ENCODE peak calls at places on chromosomes 2 and 18, in ten cellular contexts. One of them, this sample, is unnamed.
A peak's percentile ranks its signal among the peaks of the same experiment; 100 is the strongest.

GRCh38 chr2:96550787-96551604 is 14.4 kb downstream of the ARID5A start:
- DNase-seq in GM23338: no peak
- DNase-seq in CD8-positive, alpha-beta T cell: no peak
- DNase-seq in left ventricle myocardium inferior: no peak
- DNase-seq in endodermal cell: peak; percentile 40
- DNase-seq in SK-N-MC: no peak
- DNase-seq in heart left ventricle: no peak
- DNase-seq in astrocyte: no peak
- DNase-seq in CD8-positive, alpha-beta memory T cell: no peak
- DNase-seq in GM23248: no peak
- DNase-seq in this sample: no peak

GRCh38 chr2:29219374-29219773 is 104.2 kb downstream of the CLIP4 start:
- DNase-seq in GM23338: no peak
- DNase-seq in CD8-positive, alpha-beta T cell: no peak
- DNase-seq in left ventricle myocardium inferior: no peak
- DNase-seq in endodermal cell: peak; percentile 10
- DNase-seq in SK-N-MC: no peak
- DNase-seq in heart left ventricle: no peak
- DNase-seq in astrocyte: no peak
- DNase-seq in CD8-positive, alpha-beta memory T cell: no peak
- DNase-seq in GM23248: no peak
- DNase-seq in this sample: no peak

GRCh38 chr2:23784971-23785370 is 142.0 kb downstream of the ATAD2B start:
- DNase-seq in GM23338: no peak
- DNase-seq in CD8-positive, alpha-beta T cell: no peak
- DNase-seq in left ventricle myocardium inferior: no peak
- DNase-seq in endodermal cell: no peak
- DNase-seq in SK-N-MC: no peak
- DNase-seq in heart left ventricle: no peak
- DNase-seq in astrocyte: no peak
- DNase-seq in CD8-positive, alpha-beta memory T cell: no peak
- DNase-seq in GM23248: no peak
- DNase-seq in this sample: no peak

GRCh38 chr2:231299267-231299666 is 96.2 kb upstream of the B3GNT7 start:
- DNase-seq in GM23338: no peak
- DNase-seq in CD8-positive, alpha-beta T cell: no peak
- DNase-seq in left ventricle myocardium inferior: no peak
- DNase-seq in endodermal cell: no peak
- DNase-seq in SK-N-MC: no peak
- DNase-seq in heart left ventricle: no peak
- DNase-seq in astrocyte: no peak
- DNase-seq in CD8-positive, alpha-beta memory T cell: no peak
- DNase-seq in GM23248: no peak
- DNase-seq in this sample: peak; percentile 21

GRCh38 chr2:96267159-96267971 is 1.3 kb downstream of the CIAO1 start:
- DNase-seq in GM23338: peak; percentile 72
- DNase-seq in CD8-positive, alpha-beta T cell: no peak
- DNase-seq in left ventricle myocardium inferior: no peak
- DNase-seq in endodermal cell: peak; percentile 86
- DNase-seq in SK-N-MC: no peak
- DNase-seq in heart left ventricle: no peak
- DNase-seq in astrocyte: no peak
- DNase-seq in CD8-positive, alpha-beta memory T cell: peak; percentile 62
- DNase-seq in GM23248: peak; percentile 73
- DNase-seq in this sample: no peak

GRCh38 chr18:58792086-58792485 is 72.6 kb upstream of the ZNF532 start:
- DNase-seq in GM23338: no peak
- DNase-seq in CD8-positive, alpha-beta T cell: no peak
- DNase-seq in left ventricle myocardium inferior: no peak
- DNase-seq in endodermal cell: no peak
- DNase-seq in SK-N-MC: no peak
- DNase-seq in heart left ventricle: no peak
- DNase-seq in astrocyte: no peak
- DNase-seq in CD8-positive, alpha-beta memory T cell: no peak
- DNase-seq in GM23248: no peak
- DNase-seq in this sample: no peak

GRCh38 chr2:197460653-197461052 is 7.3 kb downstream of the COQ10B start:
- DNase-seq in GM23338: no peak
- DNase-seq in CD8-positive, alpha-beta T cell: no peak
- DNase-seq in left ventricle myocardium inferior: no peak
- DNase-seq in endodermal cell: no peak
- DNase-seq in SK-N-MC: no peak
- DNase-seq in heart left ventricle: no peak
- DNase-seq in astrocyte: no peak
- DNase-seq in CD8-positive, alpha-beta memory T cell: no peak
- DNase-seq in GM23248: no peak
- DNase-seq in this sample: no peak

GRCh38 chr2:65281626-65282351 is 54.2 kb downstream of the ACTR2 start:
- DNase-seq in GM23338: peak; percentile 69
- DNase-seq in CD8-positive, alpha-beta T cell: no peak
- DNase-seq in left ventricle myocardium inferior: peak; percentile 34
- DNase-seq in endodermal cell: peak; percentile 66
- DNase-seq in SK-N-MC: no peak
- DNase-seq in heart left ventricle: peak; percentile 45
- DNase-seq in astrocyte: no peak
- DNase-seq in CD8-positive, alpha-beta memory T cell: no peak
- DNase-seq in GM23248: no peak
- DNase-seq in this sample: no peak

GRCh38 chr2:214410128-214410775 is 602 bp upstream of the VWC2L start:
- DNase-seq in GM23338: peak; percentile 21
- DNase-seq in CD8-positive, alpha-beta T cell: no peak
- DNase-seq in left ventricle myocardium inferior: no peak
- DNase-seq in endodermal cell: no peak
- DNase-seq in SK-N-MC: no peak
- DNase-seq in heart left ventricle: no peak
- DNase-seq in astrocyte: no peak
- DNase-seq in CD8-positive, alpha-beta memory T cell: no peak
- DNase-seq in GM23248: no peak
- DNase-seq in this sample: no peak

GRCh38 chr2:7007846-7008741 is 90.9 kb downstream of the RNF144A start:
- DNase-seq in GM23338: peak; percentile 17
- DNase-seq in CD8-positive, alpha-beta T cell: no peak
- DNase-seq in left ventricle myocardium inferior: peak; percentile 94
- DNase-seq in endodermal cell: peak; percentile 59
- DNase-seq in SK-N-MC: no peak
- DNase-seq in heart left ventricle: peak; percentile 91
- DNase-seq in astrocyte: peak; percentile 96
- DNase-seq in CD8-positive, alpha-beta memory T cell: no peak
- DNase-seq in GM23248: peak; percentile 15
- DNase-seq in this sample: peak; percentile 97

GRCh38 chr2:145593991-145594702 is 1074.2 kb upstream of the ZEB2 start:
- DNase-seq in GM23338: peak; percentile 57
- DNase-seq in CD8-positive, alpha-beta T cell: no peak
- DNase-seq in left ventricle myocardium inferior: no peak
- DNase-seq in endodermal cell: no peak
- DNase-seq in SK-N-MC: no peak
- DNase-seq in heart left ventricle: no peak
- DNase-seq in astrocyte: peak; percentile 85
- DNase-seq in CD8-positive, alpha-beta memory T cell: no peak
- DNase-seq in GM23248: peak; percentile 93
- DNase-seq in this sample: no peak

GRCh38 chr18:8257851-8258434 is 351.3 kb upstream of the RAB12 start:
- DNase-seq in GM23338: no peak
- DNase-seq in CD8-positive, alpha-beta T cell: no peak
- DNase-seq in left ventricle myocardium inferior: no peak
- DNase-seq in endodermal cell: no peak
- DNase-seq in SK-N-MC: no peak
- DNase-seq in heart left ventricle: no peak
- DNase-seq in astrocyte: no peak
- DNase-seq in CD8-positive, alpha-beta memory T cell: no peak
- DNase-seq in GM23248: no peak
- DNase-seq in this sample: no peak

GRCh38 chr2:55011741-55012574 is 38.3 kb downstream of the RTN4 start:
- DNase-seq in GM23338: no peak
- DNase-seq in CD8-positive, alpha-beta T cell: no peak
- DNase-seq in left ventricle myocardium inferior: no peak
- DNase-seq in endodermal cell: no peak
- DNase-seq in SK-N-MC: no peak
- DNase-seq in heart left ventricle: no peak
- DNase-seq in astrocyte: no peak
- DNase-seq in CD8-positive, alpha-beta memory T cell: no peak
- DNase-seq in GM23248: no peak
- DNase-seq in this sample: no peak

GRCh38 chr2:55014962-55015939 is 35.0 kb downstream of the RTN4 start:
- DNase-seq in GM23338: peak; percentile 66
- DNase-seq in CD8-positive, alpha-beta T cell: no peak
- DNase-seq in left ventricle myocardium inferior: no peak
- DNase-seq in endodermal cell: peak; percentile 58
- DNase-seq in SK-N-MC: no peak
- DNase-seq in heart left ventricle: peak; percentile 40
- DNase-seq in astrocyte: peak; percentile 55
- DNase-seq in CD8-positive, alpha-beta memory T cell: peak; percentile 63
- DNase-seq in GM23248: peak; percentile 88
- DNase-seq in this sample: peak; percentile 43

GRCh38 chr2:55010915-55011314 is 39.3 kb downstream of the RTN4 start:
- DNase-seq in GM23338: no peak
- DNase-seq in CD8-positive, alpha-beta T cell: no peak
- DNase-seq in left ventricle myocardium inferior: no peak
- DNase-seq in endodermal cell: no peak
- DNase-seq in SK-N-MC: no peak
- DNase-seq in heart left ventricle: no peak
- DNase-seq in astrocyte: no peak
- DNase-seq in CD8-positive, alpha-beta memory T cell: no peak
- DNase-seq in GM23248: peak; percentile 62
- DNase-seq in this sample: peak; percentile 43

GRCh38 chr2:55013936-55014335 is 36.3 kb downstream of the RTN4 start:
- DNase-seq in GM23338: no peak
- DNase-seq in CD8-positive, alpha-beta T cell: no peak
- DNase-seq in left ventricle myocardium inferior: no peak
- DNase-seq in endodermal cell: no peak
- DNase-seq in SK-N-MC: no peak
- DNase-seq in heart left ventricle: no peak
- DNase-seq in astrocyte: no peak
- DNase-seq in CD8-positive, alpha-beta memory T cell: no peak
- DNase-seq in GM23248: no peak
- DNase-seq in this sample: no peak

GRCh38 chr2:55012648-55013484 is 37.4 kb downstream of the RTN4 start:
- DNase-seq in GM23338: no peak
- DNase-seq in CD8-positive, alpha-beta T cell: no peak
- DNase-seq in left ventricle myocardium inferior: no peak
- DNase-seq in endodermal cell: no peak
- DNase-seq in SK-N-MC: no peak
- DNase-seq in heart left ventricle: no peak
- DNase-seq in astrocyte: no peak
- DNase-seq in CD8-positive, alpha-beta memory T cell: no peak
- DNase-seq in GM23248: no peak
- DNase-seq in this sample: no peak
- H3K27ac ChIP-seq in GM23338: no peak overlapping the region
- H3K27ac ChIP-seq in CD8-positive, alpha-beta T cell: no peak overlapping the region
- H3K27ac ChIP-seq in left ventricle myocardium inferior: peak overlapping the region; percentile 31
- H3K27ac ChIP-seq in endodermal cell: no peak overlapping the region
- H3K27ac ChIP-seq in SK-N-MC: peak overlapping the region; percentile 63
- H3K27ac ChIP-seq in heart left ventricle: no peak overlapping the region
- H3K27ac ChIP-seq in astrocyte: no peak overlapping the region
- H3K27ac ChIP-seq in CD8-positive, alpha-beta memory T cell: no peak overlapping the region
- H3K27ac ChIP-seq in GM23248: peak overlapping the region; percentile 61
- H3K27ac ChIP-seq in this sample: peak overlapping the region; percentile 2

DNA sequence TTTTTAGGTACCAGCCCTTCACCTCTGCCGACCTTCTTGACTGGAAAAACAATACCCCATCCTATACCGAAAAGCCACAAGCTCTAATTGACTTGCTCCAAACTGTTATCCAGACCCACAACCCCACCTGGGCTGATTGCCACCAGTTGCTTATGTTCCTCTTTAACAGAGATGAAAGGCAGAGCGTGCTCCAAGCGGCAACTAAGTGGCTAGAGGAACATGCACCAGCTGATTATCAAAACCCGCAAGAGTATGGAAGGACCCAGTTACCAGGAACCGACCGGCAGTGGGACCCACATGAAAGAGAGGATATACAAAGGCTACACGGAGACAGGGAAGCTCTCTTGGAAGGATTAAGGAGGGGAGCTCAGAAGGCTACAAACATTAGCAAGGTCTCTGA is 86.1 kb upstream of the TANC1 start:
- DNase-seq in GM23338: no peak
- DNase-seq in CD8-positive, alpha-beta T cell: no peak
- DNase-seq in left ventricle myocardium inferior: no peak
- DNase-seq in endodermal cell: no peak
- DNase-seq in SK-N-MC: no peak
- DNase-seq in heart left ventricle: no peak
- DNase-seq in astrocyte: no peak
- DNase-seq in CD8-positive, alpha-beta memory T cell: no peak
- DNase-seq in GM23248: no peak
- DNase-seq in this sample: no peak
- H3K27ac ChIP-seq in GM23338: no peak overlapping the region
- H3K27ac ChIP-seq in CD8-positive, alpha-beta T cell: no peak overlapping the region
- H3K27ac ChIP-seq in left ventricle myocardium inferior: no peak overlapping the region
- H3K27ac ChIP-seq in endodermal cell: no peak overlapping the region
- H3K27ac ChIP-seq in SK-N-MC: no peak overlapping the region
- H3K27ac ChIP-seq in heart left ventricle: no peak overlapping the region
- H3K27ac ChIP-seq in astrocyte: no peak overlapping the region
- H3K27ac ChIP-seq in CD8-positive, alpha-beta memory T cell: no peak overlapping the region
- H3K27ac ChIP-seq in GM23248: no peak overlapping the region
- H3K27ac ChIP-seq in this sample: no peak overlapping the region

DNA sequence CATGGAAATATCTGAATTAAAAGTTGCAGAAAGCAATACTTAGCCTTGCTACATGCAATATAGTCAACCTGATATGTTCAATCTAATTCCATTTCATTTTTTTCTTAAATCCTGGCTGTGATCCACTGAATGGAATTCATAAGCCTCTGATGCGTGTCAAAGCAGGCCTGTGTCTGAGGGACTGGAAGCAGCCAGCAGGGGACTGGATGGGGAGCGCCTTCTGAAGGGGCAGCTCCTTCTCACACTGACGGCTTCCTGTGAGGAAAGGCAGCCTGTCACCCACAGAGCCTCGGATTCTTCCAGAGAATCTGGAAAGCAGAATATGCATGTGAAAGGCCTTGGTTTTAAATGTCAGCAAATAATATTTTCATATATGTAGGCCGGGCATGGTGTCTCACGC is 73.5 kb downstream of the KCNF1 start:
- DNase-seq in GM23338: no peak
- DNase-seq in CD8-positive, alpha-beta T cell: no peak
- DNase-seq in left ventricle myocardium inferior: no peak
- DNase-seq in endodermal cell: no peak
- DNase-seq in SK-N-MC: no peak
- DNase-seq in heart left ventricle: no peak
- DNase-seq in astrocyte: no peak
- DNase-seq in CD8-positive, alpha-beta memory T cell: no peak
- DNase-seq in GM23248: no peak
- DNase-seq in this sample: no peak
- H3K27ac ChIP-seq in GM23338: no peak overlapping the region
- H3K27ac ChIP-seq in CD8-positive, alpha-beta T cell: no peak overlapping the region
- H3K27ac ChIP-seq in left ventricle myocardium inferior: peak overlapping the region; percentile 84
- H3K27ac ChIP-seq in endodermal cell: no peak overlapping the region
- H3K27ac ChIP-seq in SK-N-MC: no peak overlapping the region
- H3K27ac ChIP-seq in heart left ventricle: peak overlapping the region; percentile 46
- H3K27ac ChIP-seq in astrocyte: no peak overlapping the region
- H3K27ac ChIP-seq in CD8-positive, alpha-beta memory T cell: no peak overlapping the region
- H3K27ac ChIP-seq in GM23248: no peak overlapping the region
- H3K27ac ChIP-seq in this sample: no peak overlapping the region

DNA sequence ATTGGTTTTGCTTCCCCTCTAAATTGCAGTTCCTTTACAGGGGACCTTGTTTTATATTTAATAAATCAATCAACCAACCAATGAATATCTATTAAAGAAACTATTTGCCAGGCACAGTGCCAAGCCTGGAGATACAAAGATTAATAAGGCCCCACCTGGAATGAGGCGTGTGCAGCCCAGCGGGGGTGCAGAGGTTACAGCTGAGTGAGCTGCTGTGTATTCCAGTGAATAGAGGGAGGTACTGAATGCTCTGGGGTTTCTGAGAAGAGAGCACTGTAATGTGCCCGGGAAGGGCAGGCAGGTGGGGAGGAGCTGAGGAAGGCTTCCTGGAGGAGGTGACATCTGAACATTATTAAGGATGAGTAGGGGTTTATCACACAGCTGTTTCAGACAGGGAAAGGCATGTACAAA is 51.9 kb downstream of the LIPG start:
- DNase-seq in GM23338: no peak
- DNase-seq in CD8-positive, alpha-beta T cell: no peak
- DNase-seq in left ventricle myocardium inferior: no peak
- DNase-seq in endodermal cell: peak; percentile 71
- DNase-seq in SK-N-MC: no peak
- DNase-seq in heart left ventricle: no peak
- DNase-seq in astrocyte: peak; percentile 20
- DNase-seq in CD8-positive, alpha-beta memory T cell: no peak
- DNase-seq in GM23248: no peak
- DNase-seq in this sample: no peak
- H3K27ac ChIP-seq in GM23338: peak overlapping the region; percentile 87
- H3K27ac ChIP-seq in CD8-positive, alpha-beta T cell: no peak overlapping the region
- H3K27ac ChIP-seq in left ventricle myocardium inferior: no peak overlapping the region
- H3K27ac ChIP-seq in endodermal cell: peak overlapping the region; percentile 96
- H3K27ac ChIP-seq in SK-N-MC: no peak overlapping the region
- H3K27ac ChIP-seq in heart left ventricle: no peak overlapping the region
- H3K27ac ChIP-seq in astrocyte: peak overlapping the region; percentile 5
- H3K27ac ChIP-seq in CD8-positive, alpha-beta memory T cell: no peak overlapping the region
- H3K27ac ChIP-seq in GM23248: no peak overlapping the region
- H3K27ac ChIP-seq in this sample: no peak overlapping the region

This sample was measured in adrenal gland.